ENCODE peak calls at places on chromosomes 11 and 22, in four cellular contexts. Q is WTC11, G is HepG2, C is K562. U is an unnamed sample.

GRCh38 chr11:128532016-128532570 is 55.3 kb downstream of the ETS1 start:
- DNase-seq in Q (no peak), G (no peak), C (no peak), U (no peak)

GRCh38 chr22:35961480-35961902 is 67.1 kb downstream of the RBFOX2 start:
- DNase-seq in C (no peak), G (no peak), Q (peak; percentile 60), U (peak; percentile 53)

GRCh38 chr11:28137832-28138231 is 29.6 kb downstream of the METTL15 start:
- DNase-seq in C (no peak), G (no peak), Q (no peak), U (no peak)

GRCh38 chr22:45306139-45306538 is 3.6 kb upstream of the FAM118A start:
- DNase-seq in G (no peak), C (no peak), Q (no peak), U (no peak)

GRCh38 chr11:111001986-111002616 is 243.4 kb upstream of the POU2AF2 start:
- DNase-seq in C (no peak), Q (no peak), G (no peak), U (no peak)

GRCh38 chr11:47189100-47189834 is 3.0 kb upstream of the PACSIN3 start:
- DNase-seq in G (peak; percentile 99), C (no peak), Q (no peak), U (no peak)

GRCh38 chr22:45164217-45165123 is 745 bp downstream of the NUP50 start:
- DNase-seq in Q (peak; percentile 36), G (no peak), C (peak; percentile 64), U (peak; percentile 51)

GRCh38 chr11:33554219-33554618 is 146.4 kb downstream of the C11orf91 start:
- DNase-seq in C (no peak), G (no peak), Q (no peak), U (no peak)

GRCh38 chr11:76788661-76789442 is 5.7 kb downstream of the TSKU start:
- DNase-seq in G (peak; percentile 66), Q (no peak), C (no peak), U (no peak)

GRCh38 chr11:123093686-123094085 is 31.8 kb upstream of the HSPA8 start:
- DNase-seq in Q (no peak), C (no peak), G (no peak), U (no peak)

GRCh38 chr11:69540118-69541000 is 58.9 kb downstream of the LINC01488 start:
- DNase-seq in C (peak; percentile 40), G (peak; percentile 26), Q (no peak), U (no peak)

GRCh38 chr11:70270877-70271634 is 566 bp downstream of the PPFIA1 start:
- DNase-seq in Q (peak; percentile 65), G (peak; percentile 37), C (peak; percentile 75), U (peak; percentile 42)

GRCh38 chr22:36497910-36498669 is 8.8 kb downstream of the FOXRED2 start:
- DNase-seq in G (no peak), Q (no peak), C (no peak), U (no peak)

GRCh38 chr11:25970726-25971508 is 361.0 kb upstream of the ANO3 start:
- DNase-seq in Q (no peak), G (no peak), C (peak; percentile 12), U (no peak)

GRCh38 chr11:63673579-63673978 is 2.4 kb upstream of the ATL3 start:
- DNase-seq in C (no peak), Q (no peak), G (no peak), U (no peak)

GRCh38 chr11:64580387-64580786 is 10.6 kb upstream of the SLC22A12 start:
- DNase-seq in Q (no peak), G (no peak), C (no peak), U (no peak)

GRCh38 chr11:12801976-12802375 is 127.8 kb downstream of the TEAD1 start:
- DNase-seq in Q (no peak), C (no peak), G (no peak), U (no peak)

GRCh38 chr11:34208266-34209135 is 103.1 kb downstream of the NAT10 start:
- DNase-seq in C (peak; percentile 38), G (peak; percentile 43), Q (no peak), U (no peak)

GRCh38 chr11:47375020-47375419 is 3.3 kb downstream of the SPI1 start:
- DNase-seq in G (no peak), Q (no peak), C (no peak), U (no peak)

GRCh38 chr22:47687776-47688175 is 925.3 kb downstream of the TBC1D22A start:
- DNase-seq in Q (no peak), C (no peak), G (no peak), U (no peak)

GRCh38 chr11:14275081-14275480 is 83.9 kb downstream of the RRAS2 start:
- DNase-seq in Q (no peak), C (no peak), G (no peak), U (no peak)

GRCh38 chr11:72642815-72643511 is 31.3 kb downstream of the PDE2A start:
- DNase-seq in Q (peak; percentile 74), C (peak; percentile 83), G (no peak), U (peak; percentile 86)

GRCh38 chr11:2932850-2933251 is 3.6 kb upstream of the PHLDA2 start:
- DNase-seq in Q (no peak), G (no peak), C (no peak), U (no peak)

GRCh38 chr11:77151804-77152513 is 23.9 kb downstream of the MYO7A start:
- DNase-seq in C (no peak), Q (no peak), G (no peak), U (no peak)

GRCh38 chr22:17672417-17672991 is 33.9 kb downstream of the BCL2L13 start:
- DNase-seq in Q (no peak), C (no peak), G (no peak), U (no peak)

GRCh38 chr11:86116996-86117705 is 48.3 kb upstream of the PICALM start:
- DNase-seq in G (no peak), C (no peak), Q (no peak), U (no peak)

GRCh38 chr11:86117706-86118050 is 48.8 kb upstream of the PICALM start:
- DNase-seq in G (no peak), Q (no peak), C (no peak), U (no peak)

GRCh38 chr11:86120807-86121206 is 51.9 kb upstream of the PICALM start:
- DNase-seq in Q (no peak), C (no peak), G (no peak), U (no peak)

GRCh38 chr11:86118201-86118600 is 49.3 kb upstream of the PICALM start:
- DNase-seq in Q (no peak), C (no peak), G (no peak), U (no peak)

GRCh38 chr11:86119062-86119461 is 50.2 kb upstream of the PICALM start:
- DNase-seq in Q (no peak), C (no peak), G (no peak), U (no peak)
- TF ChIP-seq ELF4 in Q (no peak), C (no peak), G (no peak), U (no peak)

GRCh38 chr11:10320164-10320563 is 15.3 kb downstream of the ADM start:
- DNase-seq in Q (no peak), C (no peak), G (no peak), U (no peak)

GRCh38 chr11:10318527-10318802 is 13.6 kb downstream of the ADM start:
- DNase-seq in Q (no peak), G (no peak), C (no peak), U (no peak)

GRCh38 chr11:10317281-10317755 is 12.4 kb downstream of the ADM start:
- DNase-seq in G (no peak), C (no peak), Q (peak; percentile 19), U (no peak)

GRCh38 chr11:10317776-10318526 is 13.1 kb downstream of the ADM start:
- DNase-seq in Q (no peak), C (no peak), G (no peak), U (no peak)

GRCh38 chr11:10319691-10320090 is 14.8 kb downstream of the ADM start:
- DNase-seq in G (no peak), C (no peak), Q (no peak), U (no peak)
- TF ChIP-seq SP1 in G (no peak), C (no peak), Q (no peak), U (no peak)

DNA sequence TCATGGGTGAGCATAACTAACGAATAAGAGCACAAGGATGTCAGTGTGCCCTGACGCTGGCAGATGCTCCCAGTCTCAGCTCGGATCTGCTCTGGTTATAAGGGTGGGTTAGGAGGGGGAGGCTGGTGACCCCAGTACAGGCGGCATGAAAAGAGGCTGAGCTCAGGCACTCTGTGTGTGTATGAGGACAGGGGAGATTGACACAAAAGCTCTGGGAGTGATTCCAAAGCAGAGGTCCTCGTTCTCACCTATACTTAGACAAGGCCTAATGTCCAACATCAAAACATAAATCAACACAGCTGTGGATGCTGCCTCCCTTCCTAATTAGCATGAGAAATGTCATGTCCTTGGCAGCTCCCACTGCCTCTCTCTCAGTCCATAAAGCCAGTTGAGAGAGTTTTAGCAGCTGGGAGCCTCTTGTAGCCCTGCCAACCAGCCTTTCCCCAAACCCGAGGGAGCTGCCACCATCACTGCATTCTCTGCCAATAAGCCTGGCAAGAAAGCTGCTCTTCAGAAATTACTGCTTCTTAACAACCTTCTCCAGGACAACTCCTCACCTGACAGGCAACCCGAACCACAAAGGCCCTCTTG is 59.8 kb downstream of the SC5D start:
- DNase-seq in C (no peak), G (no peak), Q (no peak), U (no peak)
- TF ChIP-seq ELF4 in C (no peak), G (no peak), Q (no peak), U (no peak)

DNA sequence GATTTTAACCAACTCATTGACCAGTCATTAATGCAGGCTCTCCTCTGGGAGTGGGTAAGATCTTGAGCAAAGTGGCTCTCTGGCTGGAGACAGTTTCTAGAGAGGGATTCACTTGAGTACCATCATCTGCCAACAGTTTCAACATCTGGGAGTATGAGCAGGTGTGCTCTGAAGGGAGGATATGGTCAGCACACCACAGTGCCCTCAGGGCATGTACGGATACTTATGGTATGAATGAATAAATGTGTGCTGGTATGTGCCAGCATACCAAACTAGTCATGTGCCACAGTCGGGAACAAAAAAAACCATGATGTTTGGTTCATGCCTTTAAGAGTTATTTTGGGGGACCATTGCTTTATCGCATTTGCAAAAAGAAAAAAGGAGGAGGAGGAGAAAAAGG is 1197.5 kb upstream of the TENM4 start:
- DNase-seq in G (no peak), C (no peak), Q (no peak), U (no peak)
- TF ChIP-seq SP1 in G (no peak), C (no peak), Q (no peak), U (no peak)

GRCh38 chr11:95586155-95586554 is 203.4 kb downstream of the FAM76B start:
- DNase-seq in C (no peak), Q (no peak), G (no peak), U (no peak)

GRCh38 chr11:95584180-95584579 is 205.4 kb downstream of the FAM76B start:
- DNase-seq in Q (no peak), C (no peak), G (no peak), U (no peak)

GRCh38 chr11:95585752-95586077 is 203.9 kb downstream of the FAM76B start:
- DNase-seq in C (no peak), Q (no peak), G (no peak), U (no peak)

GRCh38 chr11:95584589-95584988 is 205.0 kb downstream of the FAM76B start:
- DNase-seq in Q (no peak), G (peak; percentile 4), C (no peak), U (no peak)

DNA sequence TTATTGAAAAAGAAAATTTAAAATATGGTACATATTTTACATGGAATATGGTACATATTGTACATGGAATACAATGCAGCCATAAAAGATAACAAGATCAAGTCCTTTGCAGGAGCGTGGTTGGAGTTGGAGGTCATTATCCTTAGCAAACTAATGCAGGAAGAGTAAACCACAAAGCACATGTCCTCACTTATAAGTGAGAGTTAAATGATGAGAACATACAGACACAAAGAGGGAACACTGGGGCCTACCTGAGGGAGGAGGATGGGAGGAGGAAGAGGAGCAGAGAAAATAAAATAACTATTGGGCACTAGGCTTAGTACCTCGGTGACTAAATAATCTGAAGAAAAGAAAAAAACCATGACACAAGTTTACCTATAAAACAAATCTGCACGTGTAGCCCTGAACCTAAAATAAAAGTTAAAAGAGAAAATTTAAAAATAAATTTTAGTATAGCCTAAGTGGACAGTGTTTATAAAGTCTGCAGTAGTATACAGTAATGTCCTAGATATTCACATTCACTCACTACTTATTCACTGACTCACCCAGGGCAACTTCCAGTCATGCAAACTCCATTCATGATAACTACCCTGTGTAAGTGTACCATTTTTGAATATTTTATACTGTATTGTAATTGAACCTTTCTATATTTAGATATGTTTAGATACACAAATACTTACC is 204.4 kb downstream of the FAM76B start:
- DNase-seq in G (no peak), C (no peak), Q (no peak), U (no peak)
- TF ChIP-seq ELF4 in G (no peak), C (no peak), Q (no peak), U (no peak)

U was measured in HEK293T.